ENCODE peak calls at places on chromosomes 7 and 10, in eight cellular contexts. T is heart left ventricle, I is body of pancreas, D is A673, H is A549, R is kidney, L is heart right ventricle, Y is pancreas. O is an unnamed sample. For H3K4me1, the result is how much of the 10 kb centered on the place peaks cover.

GRCh38 chr10:119031496-119032059 is 2.1 kb downstream of the NANOS1 start:
- DNase-seq in T (no peak), I (no peak), D (no peak), H (no peak), R (no peak), L (no peak), Y (no peak), O (no peak)

GRCh38 chr7:39898867-39899266 is 51.2 kb upstream of the CDK13 start:
- DNase-seq in T (no peak), I (no peak), D (no peak), H (no peak), R (no peak), L (no peak), Y (no peak), O (no peak)

GRCh38 chr7:25456467-25457171 is 228.3 kb upstream of the NPVF start:
- DNase-seq in T (no peak), I (peak), D (no peak), H (no peak), R (no peak), L (peak), Y (peak), O (peak)

GRCh38 chr7:31917256-31917655 is 153.0 kb downstream of the PDE1C start:
- DNase-seq in T (no peak), I (no peak), D (no peak), H (no peak), R (no peak), L (no peak), Y (no peak), O (no peak)

GRCh38 chr10:98170249-98171117 is 36.0 kb downstream of the R3HCC1L start:
- DNase-seq in T (no peak), I (peak), D (peak), H (peak), R (peak), L (peak), Y (peak), O (peak)

GRCh38 chr10:10363217-10363616 is 654.5 kb upstream of the CELF2 start:
- DNase-seq in T (no peak), I (no peak), D (no peak), H (no peak), R (no peak), L (no peak), Y (no peak), O (no peak)

GRCh38 chr7:44959433-44959951 is 19.3 kb downstream of the MYO1G start:
- DNase-seq in T (no peak), I (no peak), D (no peak), H (peak), R (no peak), L (no peak), Y (no peak), O (no peak)

GRCh38 chr7:46131916-46132795 is 211.1 kb upstream of the IGFBP3 start:
- DNase-seq in T (no peak), I (no peak), D (no peak), H (peak), R (peak), L (no peak), Y (no peak), O (no peak)

GRCh38 chr7:142379445-142379844 is 121.6 kb upstream of the PRSS58 start:
- DNase-seq in T (no peak), I (no peak), D (peak), H (no peak), R (no peak), L (no peak), Y (no peak), O (no peak)

GRCh38 chr7:116963234-116963633 is 9.9 kb downstream of the ST7 start:
- DNase-seq in T (no peak), I (no peak), D (no peak), H (no peak), R (no peak), L (no peak), Y (no peak), O (no peak)

DNA sequence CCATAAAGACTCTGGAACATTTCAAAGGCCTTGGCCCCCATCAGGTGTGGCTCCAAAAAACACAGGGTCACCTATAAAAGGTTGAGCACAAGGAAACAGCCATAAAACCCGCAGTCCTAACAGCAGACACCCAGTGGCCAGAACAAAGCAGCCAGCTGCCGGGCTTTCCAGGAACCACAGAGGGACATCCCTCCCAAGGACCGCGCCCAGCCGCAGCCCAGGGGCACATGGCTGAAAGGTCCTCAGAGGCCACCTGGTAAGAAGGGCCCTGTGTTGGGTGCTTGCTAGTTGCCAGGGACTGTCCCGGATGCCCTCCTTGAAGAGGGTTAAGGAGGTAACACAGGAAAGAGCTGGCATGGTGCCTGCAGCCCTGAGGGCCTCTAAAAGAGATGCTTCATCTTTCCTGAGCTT is 32.7 kb downstream of the KCNMA1 start:
- DNase-seq in T (no peak), I (no peak), D (no peak), H (no peak), R (no peak), L (no peak), Y (no peak), O (peak)
- H3K4me1 ChIP-seq in T (under half), I (under half), D (under half), H (under half), R (under half), L (under half), Y (under half), O (under half)

GRCh38 chr10:101709359-101710063 is 14.5 kb upstream of the FBXW4 start:
- DNase-seq in T (no peak), I (no peak), D (no peak), H (no peak), R (no peak), L (no peak), Y (no peak), O (no peak)
- H3K4me3 ChIP-seq in T (no peak), I (no peak), D (no peak), H (no peak), R (no peak), L (no peak), Y (no peak), O (no peak)

GRCh38 chr10:63236113-63236935 is 103.2 kb downstream of the NRBF2 start:
- DNase-seq in T (no peak), I (peak), D (peak), H (peak), R (no peak), L (no peak), Y (peak), O (no peak)
- H3K27ac ChIP-seq in T (peak), I (peak), D (no peak), H (peak), R (no peak), L (peak), Y (peak), O (peak)

GRCh38 chr7:131500357-131500756 is 56.1 kb downstream of the PODXL start:
- DNase-seq in T (no peak), I (no peak), D (no peak), H (no peak), R (no peak), L (no peak), Y (no peak), O (no peak)
- H3K4me1 ChIP-seq in T (under half), I (under half), D (under half), H (under half), R (under half), L (under half), Y (under half), O (under half)